ENCODE peak calls at places on chromosomes 2 and 18, in five cellular contexts. U is OCI-M1, L is RCC 7860, F is uterus, M is T1000. A is an unnamed sample.

GRCh38 chr2:136242687-136243277 is 124.8 kb upstream of the CXCR4 start:
- DNase-seq in U (no peak), L (no peak), F (no peak), M (no peak), A (no peak)

GRCh38 chr2:241701405-241702154 is at the start of gene ING5:
- DNase-seq in M (peak), U (peak), L (peak), F (peak), A (peak)

GRCh38 chr2:46171996-46172546 is 125.1 kb upstream of the EPAS1 start:
- DNase-seq in M (no peak), F (no peak), U (no peak), L (no peak), A (no peak)

GRCh38 chr2:95342556-95343320 is 45.6 kb downstream of the KCNIP3 start:
- DNase-seq in L (no peak), M (no peak), U (no peak), F (no peak), A (no peak)

GRCh38 chr2:241009601-241010530 is 11.4 kb downstream of the SNED1 start:
- DNase-seq in F (peak), M (peak), L (no peak), U (no peak), A (no peak)

GRCh38 chr18:78584167-78585022 is 395.2 kb upstream of the SALL3 start:
- DNase-seq in M (no peak), F (no peak), U (no peak), L (no peak), A (no peak)

GRCh38 chr2:84327645-84328249 is 131.3 kb downstream of the SUCLG1 start:
- DNase-seq in L (no peak), F (no peak), M (no peak), U (no peak), A (no peak)

GRCh38 chr2:101619191-101619591 is 78.3 kb upstream of the MAP4K4 start:
- DNase-seq in U (no peak), L (no peak), F (peak), M (no peak), A (no peak)

GRCh38 chr18:7358989-7359726 is 128.3 kb downstream of the LRRC30 start:
- DNase-seq in L (no peak), M (no peak), F (no peak), U (no peak), A (no peak)

GRCh38 chr2:234590076-234590475 is 93.2 kb upstream of the ARL4C start:
- DNase-seq in U (no peak), M (no peak), L (no peak), F (no peak), A (no peak)

GRCh38 chr2:53576361-53576620 is 191.3 kb upstream of the CHAC2 start:
- DNase-seq in L (no peak), U (no peak), F (no peak), M (no peak), A (no peak)

GRCh38 chr2:106061971-106062370 is 132.1 kb downstream of the UXS1 start:
- DNase-seq in U (no peak), F (no peak), M (no peak), L (no peak), A (no peak)

GRCh38 chr2:203431391-203432185 is 103.4 kb downstream of the ABI2 start:
- DNase-seq in L (no peak), U (no peak), M (no peak), F (no peak), A (no peak)

GRCh38 chr2:178412047-178412446 is 38.9 kb downstream of the PRKRA start:
- DNase-seq in U (no peak), F (no peak), M (no peak), L (no peak), A (no peak)

GRCh38 chr2:37230581-37230980 is 815 bp downstream of the CEBPZ start:
- DNase-seq in M (no peak), U (peak), L (no peak), F (no peak), A (no peak)

GRCh38 chr2:223760838-223761502 is 76.4 kb downstream of the AP1S3 start:
- DNase-seq in U (peak), F (no peak), L (peak), M (peak), A (peak)

GRCh38 chr2:162520959-162521358 is 177.0 kb downstream of the GCA start:
- DNase-seq in F (no peak), L (no peak), M (no peak), U (no peak), A (no peak)

GRCh38 chr2:119996148-119996547 is 16.7 kb upstream of the EPB41L5 start:
- DNase-seq in M (no peak), F (no peak), L (no peak), U (peak), A (no peak)

GRCh38 chr18:66694857-66695256 is 91.0 kb upstream of the CDH19 start:
- DNase-seq in L (no peak), F (no peak), M (no peak), U (no peak), A (no peak)

GRCh38 chr2:46979611-46980010 is 64.0 kb upstream of the MCFD2 start:
- DNase-seq in M (no peak), F (no peak), U (no peak), L (no peak), A (no peak)

GRCh38 chr2:200756618-200757321 is 54.9 kb upstream of the BZW1 start:
- DNase-seq in F (no peak), U (no peak), M (peak), L (peak), A (no peak)

GRCh38 chr2:98761267-98761781 is 30.4 kb upstream of the MGAT4A start:
- DNase-seq in U (no peak), F (no peak), M (no peak), L (no peak), A (no peak)

GRCh38 chr18:39434223-39434622 is 1868.6 kb upstream of the CELF4 start:
- DNase-seq in U (no peak), F (no peak), M (no peak), L (no peak), A (no peak)

GRCh38 chr2:65032016-65032975 is 23.9 kb upstream of the CEP68 start:
- DNase-seq in F (no peak), U (no peak), L (no peak), M (no peak), A (no peak)

GRCh38 chr18:46407471-46408166 is 249.4 kb downstream of the LOXHD1 start:
- DNase-seq in M (no peak), L (no peak), U (no peak), F (no peak), A (no peak)

GRCh38 chr2:5978352-5978751 is 286.2 kb downstream of the SOX11 start:
- DNase-seq in L (no peak), F (no peak), U (no peak), M (no peak), A (no peak)

GRCh38 chr2:71605173-71605641 is 151.8 kb downstream of the DYSF start:
- DNase-seq in M (no peak), U (no peak), F (peak), L (no peak), A (no peak)

GRCh38 chr2:30936924-30937323 is 129.7 kb upstream of the CAPN13 start:
- DNase-seq in F (no peak), M (no peak), U (peak), L (no peak), A (no peak)

GRCh38 chr2:191166111-191166755 is 15.4 kb upstream of the STAT4 start:
- DNase-seq in L (no peak), U (no peak), F (no peak), M (no peak), A (no peak)

GRCh38 chr2:45826889-45827635 is 175.6 kb downstream of the PRKCE start:
- DNase-seq in L (no peak), U (no peak), M (no peak), F (peak), A (no peak)

GRCh38 chr2:127413782-127414743 is 4.2 kb upstream of the PROC start:
- DNase-seq in F (no peak), M (no peak), U (peak), L (peak), A (no peak)

GRCh38 chr2:160582481-160583161 is 89.0 kb upstream of the RBMS1 start:
- DNase-seq in U (no peak), L (peak), M (no peak), F (no peak), A (no peak)

GRCh38 chr18:9666548-9666947 is 41.6 kb upstream of the RAB31 start:
- DNase-seq in U (no peak), L (no peak), M (no peak), F (no peak), A (no peak)

GRCh38 chr2:170180031-170180566 is 2.2 kb downstream of the MYO3B start:
- DNase-seq in L (no peak), U (no peak), F (no peak), M (no peak), A (no peak)

GRCh38 chr2:19198376-19198775 is 160.0 kb downstream of the OSR1 start:
- DNase-seq in L (no peak), U (no peak), F (no peak), M (no peak), A (no peak)